ENCODE peak calls at places on chromosomes 5 and 9, in four cellular contexts. G, K, F and W are unnamed samples.

GRCh38 chr9:116234091-116234490 is 80.5 kb downstream of the PAPPA start:
- DNase-seq in F (no peak), K (peak; percentile 92), G (no peak), W (no peak)

GRCh38 chr5:102811962-102812361 is 56.9 kb downstream of the PAM start:
- DNase-seq in F (no peak), G (no peak), K (peak; percentile 63), W (no peak)

GRCh38 chr9:71121275-71122168 is at the start of gene TRPM3:
- DNase-seq in G (no peak), F (no peak), K (no peak), W (no peak)

GRCh38 chr9:127154390-127155191 is 32.2 kb upstream of the ANGPTL2 start:
- DNase-seq in G (no peak), K (no peak), F (peak; percentile 37), W (no peak)

GRCh38 chr9:35042081-35042604 is 30.3 kb downstream of the VCP start:
- DNase-seq in K (no peak), F (no peak), G (no peak), W (no peak)

GRCh38 chr9:35945341-35946018 is 12.5 kb downstream of the OR2S2 start:
- DNase-seq in F (peak; percentile 48), K (peak; percentile 91), G (peak; percentile 85), W (peak; percentile 64)

GRCh38 chr5:124996023-124996763 is 249.8 kb upstream of the ZNF608 start:
- DNase-seq in G (no peak), K (no peak), F (no peak), W (no peak)

GRCh38 chr5:67249590-67249895 is 52.9 kb upstream of the CD180 start:
- DNase-seq in G (no peak), K (no peak), F (peak; percentile 25), W (peak; percentile 47)

GRCh38 chr9:131503626-131504465 is 1.1 kb downstream of the POMT1 start:
- DNase-seq in F (peak; percentile 70), K (peak; percentile 27), G (peak; percentile 79), W (peak; percentile 35)

GRCh38 chr5:134171972-134172371 is 4.8 kb downstream of the SKP1 start:
- DNase-seq in F (no peak), G (no peak), K (no peak), W (no peak)

GRCh38 chr5:141664733-141665461 is 13.7 kb upstream of the FCHSD1 start:
- DNase-seq in F (peak; percentile 51), G (peak; percentile 79), K (peak; percentile 67), W (peak; percentile 79)

GRCh38 chr9:35563791-35564197 is 41.3 kb upstream of the TESK1 start:
- DNase-seq in F (no peak), G (no peak), K (no peak), W (no peak)

GRCh38 chr5:73968729-73969128 is 342.7 kb downstream of the ARHGEF28 start:
- DNase-seq in F (no peak), K (no peak), G (no peak), W (no peak)

GRCh38 chr5:72163349-72163983 is 56.2 kb downstream of the MAP1B start:
- DNase-seq in F (no peak), G (no peak), K (no peak), W (no peak)

GRCh38 chr5:14268236-14268701 is 125.1 kb downstream of the TRIO start:
- DNase-seq in K (peak; percentile 61), F (no peak), G (no peak), W (no peak)

GRCh38 chr9:91411096-91411771 is 12.4 kb downstream of the NFIL3 start:
- DNase-seq in G (no peak), F (no peak), K (no peak), W (no peak)

GRCh38 chr5:86623785-86624483 is 6.2 kb downstream of the COX7C start:
- DNase-seq in F (no peak), K (no peak), G (no peak), W (no peak)

GRCh38 chr5:95107138-95107537 is 177.8 kb downstream of the MCTP1 start:
- DNase-seq in G (no peak), F (no peak), K (no peak), W (no peak)

GRCh38 chr5:134492568-134492967 is 32.9 kb upstream of the JADE2 start:
- DNase-seq in G (no peak), F (no peak), K (no peak), W (no peak)

GRCh38 chr9:15717290-15717689 is 164.4 kb downstream of the CCDC171 start:
- DNase-seq in F (no peak), G (no peak), K (no peak), W (no peak)

GRCh38 chr9:86406366-86406765 is 52.2 kb upstream of the TUT7 start:
- DNase-seq in K (no peak), G (no peak), F (no peak), W (no peak)

GRCh38 chr5:181234116-181234454 is 9.6 kb downstream of the RACK1 start:
- DNase-seq in F (no peak), G (no peak), K (no peak), W (no peak)

GRCh38 chr9:131640438-131641181 is 95.3 kb downstream of the PRRT1B start:
- DNase-seq in F (no peak), G (no peak), K (no peak), W (no peak)